ENCODE peak calls at places on chromosomes 12 and 14, in six cellular contexts. One of them, this sample, is unnamed.

GRCh38 chr14:105894978-105895881 is 368.8 kb downstream of the TMEM121 start:
- DNase-seq in IMR-90: no peak
- DNase-seq in AG10803: no peak
- DNase-seq in GM13976: peak; percentile 1
- DNase-seq in heart right ventricle: peak; percentile 6
- DNase-seq in RWPE1: no peak
- DNase-seq in this sample: no peak

GRCh38 chr12:80100566-80100965 is 1.2 kb downstream of the OTOGL start:
- DNase-seq in IMR-90: peak; percentile 77
- DNase-seq in GM13976: no peak
- DNase-seq in heart right ventricle: no peak
- DNase-seq in RWPE1: no peak
- DNase-seq in AG10803: peak; percentile 37
- DNase-seq in this sample: no peak

GRCh38 chr12:113468365-113469223 is 3.1 kb downstream of the LHX5 start:
- DNase-seq in AG10803: no peak
- DNase-seq in GM13976: peak; percentile 25
- DNase-seq in heart right ventricle: no peak
- DNase-seq in RWPE1: no peak
- DNase-seq in IMR-90: no peak
- DNase-seq in this sample: no peak

GRCh38 chr14:93160353-93160801 is 24.3 kb downstream of the MOAP1 start:
- DNase-seq in IMR-90: no peak
- DNase-seq in heart right ventricle: no peak
- DNase-seq in GM13976: peak; percentile 46
- DNase-seq in RWPE1: peak; percentile 49
- DNase-seq in AG10803: no peak
- DNase-seq in this sample: no peak

GRCh38 chr14:91175802-91176201 is 61.9 kb downstream of the DGLUCY start:
- DNase-seq in AG10803: no peak
- DNase-seq in RWPE1: no peak
- DNase-seq in IMR-90: no peak
- DNase-seq in heart right ventricle: no peak
- DNase-seq in GM13976: no peak
- DNase-seq in this sample: no peak

GRCh38 chr12:59401862-59402261 is 194.0 kb upstream of the SLC16A7 start:
- DNase-seq in heart right ventricle: no peak
- DNase-seq in GM13976: no peak
- DNase-seq in AG10803: no peak
- DNase-seq in RWPE1: no peak
- DNase-seq in IMR-90: no peak
- DNase-seq in this sample: no peak

GRCh38 chr12:131194166-131194565 is 240.5 kb downstream of the ADGRD1 start:
- DNase-seq in GM13976: no peak
- DNase-seq in RWPE1: peak; percentile 26
- DNase-seq in heart right ventricle: no peak
- DNase-seq in IMR-90: no peak
- DNase-seq in AG10803: no peak
- DNase-seq in this sample: no peak

GRCh38 chr14:22898302-22898894 is 15.4 kb downstream of the REM2 start:
- DNase-seq in heart right ventricle: no peak
- DNase-seq in IMR-90: peak; percentile 88
- DNase-seq in RWPE1: peak; percentile 70
- DNase-seq in AG10803: peak; percentile 77
- DNase-seq in GM13976: no peak
- DNase-seq in this sample: no peak

GRCh38 chr14:99819514-99819913 is 26.3 kb downstream of the EML1 start:
- DNase-seq in RWPE1: no peak
- DNase-seq in AG10803: no peak
- DNase-seq in IMR-90: no peak
- DNase-seq in GM13976: no peak
- DNase-seq in heart right ventricle: no peak
- DNase-seq in this sample: no peak

GRCh38 chr12:66692986-66693385 is 14.1 kb upstream of the GRIP1 start:
- DNase-seq in heart right ventricle: no peak
- DNase-seq in RWPE1: no peak
- DNase-seq in GM13976: no peak
- DNase-seq in IMR-90: no peak
- DNase-seq in AG10803: no peak
- DNase-seq in this sample: no peak

GRCh38 chr12:91556909-91557308 is 374.3 kb upstream of the DCN start:
- DNase-seq in heart right ventricle: no peak
- DNase-seq in RWPE1: no peak
- DNase-seq in AG10803: no peak
- DNase-seq in GM13976: no peak
- DNase-seq in IMR-90: no peak
- DNase-seq in this sample: no peak

GRCh38 chr12:69056743-69057515 is 124.0 kb upstream of the CPM start:
- DNase-seq in GM13976: no peak
- DNase-seq in IMR-90: peak; percentile 66
- DNase-seq in heart right ventricle: no peak
- DNase-seq in RWPE1: no peak
- DNase-seq in AG10803: peak; percentile 93
- DNase-seq in this sample: peak; percentile 52

GRCh38 chr14:79951572-79951971 is 259.7 kb downstream of the DIO2 start:
- DNase-seq in RWPE1: no peak
- DNase-seq in heart right ventricle: no peak
- DNase-seq in GM13976: no peak
- DNase-seq in IMR-90: no peak
- DNase-seq in AG10803: no peak
- DNase-seq in this sample: no peak

GRCh38 chr12:69457433-69457832 is 12.8 kb upstream of the FRS2 start:
- DNase-seq in heart right ventricle: no peak
- DNase-seq in AG10803: no peak
- DNase-seq in IMR-90: no peak
- DNase-seq in GM13976: no peak
- DNase-seq in RWPE1: no peak
- DNase-seq in this sample: no peak

GRCh38 chr12:96078281-96078761 is 42.9 kb upstream of the LTA4H start:
- DNase-seq in AG10803: no peak
- DNase-seq in GM13976: no peak
- DNase-seq in heart right ventricle: peak; percentile 70
- DNase-seq in IMR-90: peak; percentile 15
- DNase-seq in RWPE1: no peak
- DNase-seq in this sample: no peak

GRCh38 chr12:81080431-81080983 is 2.6 kb downstream of the ACSS3 start:
- DNase-seq in AG10803: peak; percentile 6
- DNase-seq in heart right ventricle: no peak
- DNase-seq in RWPE1: no peak
- DNase-seq in GM13976: no peak
- DNase-seq in IMR-90: peak; percentile 9
- DNase-seq in this sample: peak; percentile 12

GRCh38 chr12:131018221-131018620 is 64.5 kb downstream of the ADGRD1 start:
- DNase-seq in RWPE1: no peak
- DNase-seq in heart right ventricle: no peak
- DNase-seq in IMR-90: no peak
- DNase-seq in GM13976: no peak
- DNase-seq in AG10803: no peak
- DNase-seq in this sample: no peak

GRCh38 chr12:82730832-82731497 is 44.3 kb downstream of the TMTC2 start:
- DNase-seq in RWPE1: no peak
- DNase-seq in IMR-90: peak; percentile 4
- DNase-seq in AG10803: no peak
- DNase-seq in heart right ventricle: no peak
- DNase-seq in GM13976: no peak
- DNase-seq in this sample: peak; percentile 50

GRCh38 chr12:79988368-79988767 is 53.5 kb upstream of the PPP1R12A start:
- DNase-seq in IMR-90: peak; percentile 41
- DNase-seq in heart right ventricle: no peak
- DNase-seq in GM13976: no peak
- DNase-seq in AG10803: peak; percentile 43
- DNase-seq in RWPE1: no peak
- DNase-seq in this sample: no peak

GRCh38 chr14:55099741-55100140 is 29.3 kb upstream of the LGALS3 start:
- DNase-seq in AG10803: peak; percentile 89
- DNase-seq in heart right ventricle: no peak
- DNase-seq in IMR-90: peak; percentile 55
- DNase-seq in RWPE1: no peak
- DNase-seq in GM13976: no peak
- DNase-seq in this sample: peak; percentile 71

GRCh38 chr12:47082963-47083621 is 3.3 kb upstream of the AMIGO2 start:
- DNase-seq in heart right ventricle: no peak
- DNase-seq in AG10803: peak; percentile 96
- DNase-seq in GM13976: no peak
- DNase-seq in IMR-90: peak; percentile 95
- DNase-seq in RWPE1: no peak
- DNase-seq in this sample: peak; percentile 65

GRCh38 chr12:73719223-73719622 is 818.4 kb upstream of the ATXN7L3B start:
- DNase-seq in IMR-90: no peak
- DNase-seq in AG10803: no peak
- DNase-seq in RWPE1: no peak
- DNase-seq in GM13976: no peak
- DNase-seq in heart right ventricle: no peak
- DNase-seq in this sample: no peak

GRCh38 chr14:92914087-92914656 is 8.8 kb upstream of the CHGA start:
- DNase-seq in IMR-90: peak; percentile 15
- DNase-seq in AG10803: peak; percentile 4
- DNase-seq in RWPE1: no peak
- DNase-seq in GM13976: peak; percentile 65
- DNase-seq in heart right ventricle: peak; percentile 28
- DNase-seq in this sample: no peak

GRCh38 chr14:33026850-33027420 is 88.3 kb downstream of the NPAS3 start:
- DNase-seq in IMR-90: no peak
- DNase-seq in heart right ventricle: peak; percentile 10
- DNase-seq in RWPE1: no peak
- DNase-seq in GM13976: no peak
- DNase-seq in AG10803: peak; percentile 30
- DNase-seq in this sample: no peak

GRCh38 chr12:30622509-30622908 is 73.2 kb downstream of the IPO8 start:
- DNase-seq in IMR-90: peak; percentile 73
- DNase-seq in heart right ventricle: no peak
- DNase-seq in AG10803: peak; percentile 47
- DNase-seq in RWPE1: peak; percentile 16
- DNase-seq in GM13976: peak; percentile 16
- DNase-seq in this sample: no peak

GRCh38 chr12:50241178-50241577 is 42.1 kb downstream of the LIMA1 start:
- DNase-seq in GM13976: no peak
- DNase-seq in heart right ventricle: no peak
- DNase-seq in IMR-90: peak; percentile 77
- DNase-seq in RWPE1: no peak
- DNase-seq in AG10803: no peak
- DNase-seq in this sample: no peak

GRCh38 chr12:9673404-9674225 is 4.1 kb downstream of the CLEC2D start:
- DNase-seq in AG10803: peak; percentile 91
- DNase-seq in RWPE1: peak; percentile 63
- DNase-seq in GM13976: peak; percentile 30
- DNase-seq in IMR-90: peak; percentile 92
- DNase-seq in heart right ventricle: peak; percentile 67
- DNase-seq in this sample: peak; percentile 69

GRCh38 chr14:68682166-68683103 is 110.4 kb downstream of the ZFP36L1 start:
- DNase-seq in GM13976: no peak
- DNase-seq in heart right ventricle: no peak
- DNase-seq in IMR-90: peak; percentile 95
- DNase-seq in AG10803: peak; percentile 100
- DNase-seq in RWPE1: peak; percentile 79
- DNase-seq in this sample: peak; percentile 97

GRCh38 chr14:96250545-96250944 is 5.5 kb upstream of the BDKRB1 start:
- DNase-seq in AG10803: no peak
- DNase-seq in heart right ventricle: no peak
- DNase-seq in RWPE1: no peak
- DNase-seq in IMR-90: no peak
- DNase-seq in GM13976: no peak
- DNase-seq in this sample: no peak

DNA sequence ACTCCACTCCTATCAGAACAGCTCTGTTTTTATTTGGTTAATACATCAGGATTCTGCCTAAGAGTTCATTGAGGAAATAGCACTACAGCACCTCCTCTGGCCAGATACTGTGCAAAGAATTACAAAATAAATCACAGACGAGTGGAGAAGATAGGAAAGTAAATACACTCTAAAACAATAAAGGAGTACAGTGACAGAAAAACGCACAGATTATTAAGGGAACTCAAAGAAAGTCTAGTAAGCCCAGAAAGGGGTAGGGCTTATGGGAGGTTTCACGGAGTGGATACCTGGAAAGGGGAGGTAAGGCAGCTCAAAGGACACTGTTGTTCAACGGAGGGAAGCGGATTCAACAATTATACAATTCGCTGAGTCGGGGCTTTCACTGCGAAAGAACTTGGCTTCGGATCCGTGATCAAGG is 5.5 kb downstream of the OR10AD1 start:
- DNase-seq in AG10803: no peak
- DNase-seq in GM13976: peak; percentile 57
- DNase-seq in heart right ventricle: no peak
- DNase-seq in RWPE1: no peak
- DNase-seq in IMR-90: no peak
- DNase-seq in this sample: no peak
- TF ChIP-seq CTCF in AG10803: peak; percentile 57
- TF ChIP-seq CTCF in GM13976: peak; percentile 56
- TF ChIP-seq CTCF in heart right ventricle: peak; percentile 49
- TF ChIP-seq CTCF in RWPE1: peak; percentile 65
- TF ChIP-seq CTCF in IMR-90: peak; percentile 48
- TF ChIP-seq CTCF in this sample: peak; percentile 51

GRCh38 chr12:117473856-117474255 is 112.4 kb upstream of the NOS1 start:
- DNase-seq in AG10803: no peak
- DNase-seq in RWPE1: no peak
- DNase-seq in IMR-90: no peak
- DNase-seq in GM13976: no peak
- DNase-seq in heart right ventricle: no peak
- DNase-seq in this sample: no peak

GRCh38 chr12:117469883-117470483 is 108.6 kb upstream of the NOS1 start:
- DNase-seq in heart right ventricle: no peak
- DNase-seq in RWPE1: no peak
- DNase-seq in AG10803: no peak
- DNase-seq in IMR-90: no peak
- DNase-seq in GM13976: no peak
- DNase-seq in this sample: no peak

GRCh38 chr12:117468016-117468415 is 106.6 kb upstream of the NOS1 start:
- DNase-seq in GM13976: no peak
- DNase-seq in RWPE1: no peak
- DNase-seq in AG10803: no peak
- DNase-seq in IMR-90: no peak
- DNase-seq in heart right ventricle: no peak
- DNase-seq in this sample: no peak

GRCh38 chr12:117472983-117473382 is 111.6 kb upstream of the NOS1 start:
- DNase-seq in GM13976: no peak
- DNase-seq in AG10803: no peak
- DNase-seq in IMR-90: no peak
- DNase-seq in heart right ventricle: no peak
- DNase-seq in RWPE1: no peak
- DNase-seq in this sample: no peak

GRCh38 chr12:117470804-117471203 is 109.4 kb upstream of the NOS1 start:
- DNase-seq in RWPE1: no peak
- DNase-seq in GM13976: no peak
- DNase-seq in AG10803: no peak
- DNase-seq in IMR-90: no peak
- DNase-seq in heart right ventricle: no peak
- DNase-seq in this sample: no peak
- TF ChIP-seq CTCF in RWPE1: no peak
- TF ChIP-seq CTCF in GM13976: no peak
- TF ChIP-seq CTCF in AG10803: peak; percentile 36
- TF ChIP-seq CTCF in IMR-90: no peak
- TF ChIP-seq CTCF in heart right ventricle: peak; percentile 38
- TF ChIP-seq CTCF in this sample: peak; percentile 12

GRCh38 chr12:104761091-104761490 is 197.0 kb downstream of the SLC41A2 start:
- DNase-seq in GM13976: peak; percentile 12
- DNase-seq in heart right ventricle: no peak
- DNase-seq in AG10803: no peak
- DNase-seq in IMR-90: no peak
- DNase-seq in RWPE1: no peak
- DNase-seq in this sample: no peak
- TF ChIP-seq CTCF in GM13976: no peak
- TF ChIP-seq CTCF in heart right ventricle: no peak
- TF ChIP-seq CTCF in AG10803: peak; percentile 4
- TF ChIP-seq CTCF in IMR-90: no peak
- TF ChIP-seq CTCF in RWPE1: no peak
- TF ChIP-seq CTCF in this sample: no peak

GRCh38 chr12:7319934-7320333 is 16.1 kb downstream of the ACSM4 start:
- DNase-seq in RWPE1: no peak
- DNase-seq in GM13976: no peak
- DNase-seq in AG10803: no peak
- DNase-seq in heart right ventricle: no peak
- DNase-seq in IMR-90: no peak
- DNase-seq in this sample: no peak
- TF ChIP-seq CTCF in RWPE1: no peak
- TF ChIP-seq CTCF in GM13976: no peak
- TF ChIP-seq CTCF in AG10803: no peak
- TF ChIP-seq CTCF in heart right ventricle: no peak
- TF ChIP-seq CTCF in IMR-90: peak; percentile 26
- TF ChIP-seq CTCF in this sample: no peak